ENCODE peak calls at places on chromosomes 1 and 21, in seven cellular contexts. One of them, this sample, is unnamed.

GRCh38 chr1:51220548-51220947 is 15.5 kb upstream of the RNF11 start:
- DNase-seq in stimulated activated CD8-positive, alpha-beta memory T cell treated with anti-CD3 and anti-CD28 coated beads, Interleukin-15, amount 100 ng/mL, for 48 hours: no peak
- DNase-seq in GM19239: no peak
- DNase-seq in T-helper 17 cell: no peak
- DNase-seq in activated T-helper 1 cell treated with Interleukin-2 at 50 U/mL for 16 hours: no peak
- DNase-seq in NCI-H774: no peak
- DNase-seq in MG63: no peak
- DNase-seq in this sample: no peak

GRCh38 chr1:2540816-2541492 is 10.9 kb upstream of the HES5 start:
- DNase-seq in stimulated activated CD8-positive, alpha-beta memory T cell treated with anti-CD3 and anti-CD28 coated beads, Interleukin-15, amount 100 ng/mL, for 48 hours: no peak
- DNase-seq in GM19239: no peak
- DNase-seq in T-helper 17 cell: no peak
- DNase-seq in activated T-helper 1 cell treated with Interleukin-2 at 50 U/mL for 16 hours: no peak
- DNase-seq in NCI-H774: no peak
- DNase-seq in MG63: no peak
- DNase-seq in this sample: no peak

GRCh38 chr1:221740260-221740830 is 1.5 kb downstream of the DUSP10 start:
- DNase-seq in stimulated activated CD8-positive, alpha-beta memory T cell treated with anti-CD3 and anti-CD28 coated beads, Interleukin-15, amount 100 ng/mL, for 48 hours: no peak
- DNase-seq in GM19239: no peak
- DNase-seq in T-helper 17 cell: no peak
- DNase-seq in activated T-helper 1 cell treated with Interleukin-2 at 50 U/mL for 16 hours: no peak
- DNase-seq in NCI-H774: no peak
- DNase-seq in MG63: no peak
- DNase-seq in this sample: no peak

GRCh38 chr1:67623906-67624305 is 61.1 kb upstream of the GADD45A start:
- DNase-seq in stimulated activated CD8-positive, alpha-beta memory T cell treated with anti-CD3 and anti-CD28 coated beads, Interleukin-15, amount 100 ng/mL, for 48 hours: no peak
- DNase-seq in GM19239: no peak
- DNase-seq in T-helper 17 cell: no peak
- DNase-seq in activated T-helper 1 cell treated with Interleukin-2 at 50 U/mL for 16 hours: no peak
- DNase-seq in NCI-H774: no peak
- DNase-seq in MG63: no peak
- DNase-seq in this sample: no peak

GRCh38 chr21:46113497-46114176 is 15.7 kb downstream of the COL6A2 start:
- DNase-seq in stimulated activated CD8-positive, alpha-beta memory T cell treated with anti-CD3 and anti-CD28 coated beads, Interleukin-15, amount 100 ng/mL, for 48 hours: no peak
- DNase-seq in GM19239: no peak
- DNase-seq in T-helper 17 cell: no peak
- DNase-seq in activated T-helper 1 cell treated with Interleukin-2 at 50 U/mL for 16 hours: no peak
- DNase-seq in NCI-H774: no peak
- DNase-seq in MG63: no peak
- DNase-seq in this sample: no peak

GRCh38 chr1:246037832-246038231 is 469.2 kb downstream of the SMYD3 start:
- DNase-seq in stimulated activated CD8-positive, alpha-beta memory T cell treated with anti-CD3 and anti-CD28 coated beads, Interleukin-15, amount 100 ng/mL, for 48 hours: no peak
- DNase-seq in GM19239: no peak
- DNase-seq in T-helper 17 cell: no peak
- DNase-seq in activated T-helper 1 cell treated with Interleukin-2 at 50 U/mL for 16 hours: no peak
- DNase-seq in NCI-H774: no peak
- DNase-seq in MG63: no peak
- DNase-seq in this sample: no peak

GRCh38 chr1:106038260-106038659 is 1018.2 kb upstream of the PRMT6 start:
- DNase-seq in stimulated activated CD8-positive, alpha-beta memory T cell treated with anti-CD3 and anti-CD28 coated beads, Interleukin-15, amount 100 ng/mL, for 48 hours: no peak
- DNase-seq in GM19239: no peak
- DNase-seq in T-helper 17 cell: no peak
- DNase-seq in activated T-helper 1 cell treated with Interleukin-2 at 50 U/mL for 16 hours: no peak
- DNase-seq in NCI-H774: no peak
- DNase-seq in MG63: no peak
- DNase-seq in this sample: no peak

GRCh38 chr1:21783679-21784603 is 992 bp upstream of the USP48 start:
- DNase-seq in stimulated activated CD8-positive, alpha-beta memory T cell treated with anti-CD3 and anti-CD28 coated beads, Interleukin-15, amount 100 ng/mL, for 48 hours: no peak
- DNase-seq in GM19239: peak
- DNase-seq in T-helper 17 cell: no peak
- DNase-seq in activated T-helper 1 cell treated with Interleukin-2 at 50 U/mL for 16 hours: no peak
- DNase-seq in NCI-H774: no peak
- DNase-seq in MG63: peak
- DNase-seq in this sample: no peak

GRCh38 chr1:68321084-68321685 is 88.9 kb upstream of the WLS start:
- DNase-seq in stimulated activated CD8-positive, alpha-beta memory T cell treated with anti-CD3 and anti-CD28 coated beads, Interleukin-15, amount 100 ng/mL, for 48 hours: no peak
- DNase-seq in GM19239: no peak
- DNase-seq in T-helper 17 cell: no peak
- DNase-seq in activated T-helper 1 cell treated with Interleukin-2 at 50 U/mL for 16 hours: no peak
- DNase-seq in NCI-H774: peak
- DNase-seq in MG63: peak
- DNase-seq in this sample: no peak

GRCh38 chr1:117658676-117659075 is 52.8 kb downstream of the TENT5C start:
- DNase-seq in stimulated activated CD8-positive, alpha-beta memory T cell treated with anti-CD3 and anti-CD28 coated beads, Interleukin-15, amount 100 ng/mL, for 48 hours: peak
- DNase-seq in GM19239: no peak
- DNase-seq in T-helper 17 cell: peak
- DNase-seq in activated T-helper 1 cell treated with Interleukin-2 at 50 U/mL for 16 hours: peak
- DNase-seq in NCI-H774: no peak
- DNase-seq in MG63: no peak
- DNase-seq in this sample: peak

GRCh38 chr1:46466477-46467182 is 23.0 kb upstream of the DMBX1 start:
- DNase-seq in stimulated activated CD8-positive, alpha-beta memory T cell treated with anti-CD3 and anti-CD28 coated beads, Interleukin-15, amount 100 ng/mL, for 48 hours: no peak
- DNase-seq in GM19239: no peak
- DNase-seq in T-helper 17 cell: no peak
- DNase-seq in activated T-helper 1 cell treated with Interleukin-2 at 50 U/mL for 16 hours: no peak
- DNase-seq in NCI-H774: peak
- DNase-seq in MG63: peak
- DNase-seq in this sample: no peak

GRCh38 chr1:178870944-178871343 is at the start of gene ANGPTL1:
- DNase-seq in stimulated activated CD8-positive, alpha-beta memory T cell treated with anti-CD3 and anti-CD28 coated beads, Interleukin-15, amount 100 ng/mL, for 48 hours: no peak
- DNase-seq in GM19239: no peak
- DNase-seq in T-helper 17 cell: no peak
- DNase-seq in activated T-helper 1 cell treated with Interleukin-2 at 50 U/mL for 16 hours: no peak
- DNase-seq in NCI-H774: no peak
- DNase-seq in MG63: no peak
- DNase-seq in this sample: no peak

GRCh38 chr1:159900086-159900680 is at the start of gene CFAP45:
- DNase-seq in stimulated activated CD8-positive, alpha-beta memory T cell treated with anti-CD3 and anti-CD28 coated beads, Interleukin-15, amount 100 ng/mL, for 48 hours: no peak
- DNase-seq in GM19239: no peak
- DNase-seq in T-helper 17 cell: no peak
- DNase-seq in activated T-helper 1 cell treated with Interleukin-2 at 50 U/mL for 16 hours: no peak
- DNase-seq in NCI-H774: peak
- DNase-seq in MG63: no peak
- DNase-seq in this sample: no peak

GRCh38 chr21:35344582-35344981 is 295.5 kb upstream of the RUNX1 start:
- DNase-seq in stimulated activated CD8-positive, alpha-beta memory T cell treated with anti-CD3 and anti-CD28 coated beads, Interleukin-15, amount 100 ng/mL, for 48 hours: no peak
- DNase-seq in GM19239: no peak
- DNase-seq in T-helper 17 cell: no peak
- DNase-seq in activated T-helper 1 cell treated with Interleukin-2 at 50 U/mL for 16 hours: no peak
- DNase-seq in NCI-H774: no peak
- DNase-seq in MG63: no peak
- DNase-seq in this sample: no peak

GRCh38 chr1:247332901-247333361 is 1.3 kb upstream of the ZNF496 start:
- DNase-seq in stimulated activated CD8-positive, alpha-beta memory T cell treated with anti-CD3 and anti-CD28 coated beads, Interleukin-15, amount 100 ng/mL, for 48 hours: no peak
- DNase-seq in GM19239: no peak
- DNase-seq in T-helper 17 cell: no peak
- DNase-seq in activated T-helper 1 cell treated with Interleukin-2 at 50 U/mL for 16 hours: no peak
- DNase-seq in NCI-H774: peak
- DNase-seq in MG63: peak
- DNase-seq in this sample: no peak

GRCh38 chr21:29656504-29657227 is 283.1 kb downstream of the GRIK1 start:
- DNase-seq in stimulated activated CD8-positive, alpha-beta memory T cell treated with anti-CD3 and anti-CD28 coated beads, Interleukin-15, amount 100 ng/mL, for 48 hours: no peak
- DNase-seq in GM19239: no peak
- DNase-seq in T-helper 17 cell: no peak
- DNase-seq in activated T-helper 1 cell treated with Interleukin-2 at 50 U/mL for 16 hours: no peak
- DNase-seq in NCI-H774: no peak
- DNase-seq in MG63: no peak
- DNase-seq in this sample: no peak

GRCh38 chr1:12245733-12246132 is 15.9 kb downstream of the VPS13D start:
- DNase-seq in stimulated activated CD8-positive, alpha-beta memory T cell treated with anti-CD3 and anti-CD28 coated beads, Interleukin-15, amount 100 ng/mL, for 48 hours: no peak
- DNase-seq in GM19239: no peak
- DNase-seq in T-helper 17 cell: no peak
- DNase-seq in activated T-helper 1 cell treated with Interleukin-2 at 50 U/mL for 16 hours: no peak
- DNase-seq in NCI-H774: no peak
- DNase-seq in MG63: no peak
- DNase-seq in this sample: no peak

GRCh38 chr1:114139540-114139939 is 14.1 kb downstream of the SYT6 start:
- DNase-seq in stimulated activated CD8-positive, alpha-beta memory T cell treated with anti-CD3 and anti-CD28 coated beads, Interleukin-15, amount 100 ng/mL, for 48 hours: no peak
- DNase-seq in GM19239: no peak
- DNase-seq in T-helper 17 cell: no peak
- DNase-seq in activated T-helper 1 cell treated with Interleukin-2 at 50 U/mL for 16 hours: no peak
- DNase-seq in NCI-H774: no peak
- DNase-seq in MG63: no peak
- DNase-seq in this sample: no peak

GRCh38 chr1:111603979-111604378 is 15.6 kb upstream of the RAP1A start:
- DNase-seq in stimulated activated CD8-positive, alpha-beta memory T cell treated with anti-CD3 and anti-CD28 coated beads, Interleukin-15, amount 100 ng/mL, for 48 hours: peak
- DNase-seq in GM19239: no peak
- DNase-seq in T-helper 17 cell: peak
- DNase-seq in activated T-helper 1 cell treated with Interleukin-2 at 50 U/mL for 16 hours: peak
- DNase-seq in NCI-H774: no peak
- DNase-seq in MG63: no peak
- DNase-seq in this sample: peak

GRCh38 chr1:31755850-31756492 is 8.2 kb downstream of the ADGRB2 start:
- DNase-seq in stimulated activated CD8-positive, alpha-beta memory T cell treated with anti-CD3 and anti-CD28 coated beads, Interleukin-15, amount 100 ng/mL, for 48 hours: no peak
- DNase-seq in GM19239: no peak
- DNase-seq in T-helper 17 cell: no peak
- DNase-seq in activated T-helper 1 cell treated with Interleukin-2 at 50 U/mL for 16 hours: no peak
- DNase-seq in NCI-H774: no peak
- DNase-seq in MG63: no peak
- DNase-seq in this sample: no peak

GRCh38 chr1:214550339-214551051 is 907 bp downstream of the PTPN14 start:
- DNase-seq in stimulated activated CD8-positive, alpha-beta memory T cell treated with anti-CD3 and anti-CD28 coated beads, Interleukin-15, amount 100 ng/mL, for 48 hours: no peak
- DNase-seq in GM19239: no peak
- DNase-seq in T-helper 17 cell: no peak
- DNase-seq in activated T-helper 1 cell treated with Interleukin-2 at 50 U/mL for 16 hours: no peak
- DNase-seq in NCI-H774: no peak
- DNase-seq in MG63: no peak
- DNase-seq in this sample: no peak

GRCh38 chr1:18630511-18631495 is at the start of gene PAX7:
- DNase-seq in stimulated activated CD8-positive, alpha-beta memory T cell treated with anti-CD3 and anti-CD28 coated beads, Interleukin-15, amount 100 ng/mL, for 48 hours: no peak
- DNase-seq in GM19239: no peak
- DNase-seq in T-helper 17 cell: no peak
- DNase-seq in activated T-helper 1 cell treated with Interleukin-2 at 50 U/mL for 16 hours: no peak
- DNase-seq in NCI-H774: no peak
- DNase-seq in MG63: no peak
- DNase-seq in this sample: no peak

GRCh38 chr1:28290851-28291250 is 31.5 kb downstream of the SESN2 start:
- DNase-seq in stimulated activated CD8-positive, alpha-beta memory T cell treated with anti-CD3 and anti-CD28 coated beads, Interleukin-15, amount 100 ng/mL, for 48 hours: no peak
- DNase-seq in GM19239: no peak
- DNase-seq in T-helper 17 cell: no peak
- DNase-seq in activated T-helper 1 cell treated with Interleukin-2 at 50 U/mL for 16 hours: no peak
- DNase-seq in NCI-H774: no peak
- DNase-seq in MG63: no peak
- DNase-seq in this sample: no peak

GRCh38 chr1:201360486-201360885 is 17.0 kb downstream of the TNNT2 start:
- DNase-seq in stimulated activated CD8-positive, alpha-beta memory T cell treated with anti-CD3 and anti-CD28 coated beads, Interleukin-15, amount 100 ng/mL, for 48 hours: no peak
- DNase-seq in GM19239: no peak
- DNase-seq in T-helper 17 cell: no peak
- DNase-seq in activated T-helper 1 cell treated with Interleukin-2 at 50 U/mL for 16 hours: no peak
- DNase-seq in NCI-H774: no peak
- DNase-seq in MG63: no peak
- DNase-seq in this sample: no peak

GRCh38 chr1:30744060-30744756 is 13.4 kb downstream of the LAPTM5 start:
- DNase-seq in stimulated activated CD8-positive, alpha-beta memory T cell treated with anti-CD3 and anti-CD28 coated beads, Interleukin-15, amount 100 ng/mL, for 48 hours: no peak
- DNase-seq in GM19239: no peak
- DNase-seq in T-helper 17 cell: no peak
- DNase-seq in activated T-helper 1 cell treated with Interleukin-2 at 50 U/mL for 16 hours: no peak
- DNase-seq in NCI-H774: no peak
- DNase-seq in MG63: peak
- DNase-seq in this sample: no peak

GRCh38 chr1:17244826-17245740 is 3.8 kb upstream of the PADI3 start:
- DNase-seq in stimulated activated CD8-positive, alpha-beta memory T cell treated with anti-CD3 and anti-CD28 coated beads, Interleukin-15, amount 100 ng/mL, for 48 hours: no peak
- DNase-seq in GM19239: no peak
- DNase-seq in T-helper 17 cell: no peak
- DNase-seq in activated T-helper 1 cell treated with Interleukin-2 at 50 U/mL for 16 hours: no peak
- DNase-seq in NCI-H774: no peak
- DNase-seq in MG63: peak
- DNase-seq in this sample: no peak